ENCODE peak calls at places on chromosome 1, in ten cellular contexts. F, B, N, I, A, X, H, J, C and U are unnamed samples.

GRCh38 chr1:237393632-237394031 is 351.6 kb downstream of the RYR2 start:
- DNase-seq in A (no peak), F (no peak), X (no peak), N (no peak), I (no peak), H (no peak), B (no peak), J (no peak), C (no peak), U (no peak)

GRCh38 chr1:65395887-65396612 is 24.4 kb upstream of the LEPR start:
- DNase-seq in J (peak; percentile 24), B (peak; percentile 77), I (no peak), A (no peak), N (no peak), X (peak; percentile 47), F (no peak), H (no peak), C (no peak), U (no peak)

GRCh38 chr1:173201968-173202367 is 5.2 kb downstream of the TNFSF4 start:
- DNase-seq in B (no peak), X (no peak), H (no peak), A (no peak), I (no peak), J (no peak), N (no peak), F (no peak), C (no peak), U (no peak)

GRCh38 chr1:179601093-179601492 is 9.5 kb downstream of the TDRD5 start:
- DNase-seq in N (no peak), H (no peak), X (no peak), I (no peak), B (no peak), A (no peak), J (no peak), F (no peak), C (no peak), U (no peak)

GRCh38 chr1:38527373-38527966 is 332.1 kb downstream of the RRAGC start:
- DNase-seq in I (no peak), J (no peak), B (no peak), N (no peak), X (no peak), C (no peak), A (no peak), H (no peak), F (no peak), U (no peak)

GRCh38 chr1:45945426-45945825 is 142.0 kb downstream of the MAST2 start:
- DNase-seq in F (peak; percentile 66), B (peak; percentile 55), C (no peak), X (no peak), J (no peak), A (no peak), I (no peak), H (no peak), N (no peak), U (no peak)

GRCh38 chr1:190320952-190321351 is 156.7 kb downstream of the BRINP3 start:
- DNase-seq in X (no peak), F (peak; percentile 68), B (no peak), H (no peak), C (no peak), J (no peak), I (peak; percentile 12), A (peak; percentile 34), N (peak; percentile 3), U (no peak)

GRCh38 chr1:153361129-153362109 is 3.8 kb downstream of the S100A9 start:
- DNase-seq in H (no peak), A (no peak), J (no peak), F (no peak), C (no peak), I (no peak), B (no peak), N (no peak), X (no peak), U (no peak)

GRCh38 chr1:29506678-29507225 is 270.4 kb downstream of the PTPRU start:
- DNase-seq in J (no peak), H (peak; percentile 18), N (no peak), C (no peak), B (no peak), F (no peak), A (no peak), X (no peak), I (no peak), U (no peak)

GRCh38 chr1:63323866-63324778 is 1.8 kb downstream of the FOXD3 start:
- DNase-seq in H (peak; percentile 24), X (no peak), J (no peak), F (no peak), B (no peak), N (peak; percentile 59), C (peak; percentile 80), A (peak; percentile 81), I (no peak), U (no peak)

GRCh38 chr1:178143730-178144343 is 49.9 kb downstream of the RASAL2 start:
- DNase-seq in J (no peak), N (no peak), B (peak; percentile 71), A (no peak), H (no peak), F (no peak), I (no peak), X (no peak), C (no peak), U (no peak)

GRCh38 chr1:95116666-95117206 is 419 bp upstream of the TLCD4 start:
- DNase-seq in B (peak; percentile 19), I (peak; percentile 74), H (peak; percentile 73), C (peak; percentile 49), N (peak; percentile 83), F (peak; percentile 30), A (peak; percentile 89), J (no peak), X (no peak), U (no peak)

GRCh38 chr1:85581802-85582686 is 1.5 kb downstream of the CCN1 start:
- DNase-seq in N (peak; percentile 48), C (no peak), A (peak; percentile 66), X (no peak), I (peak; percentile 35), J (peak; percentile 54), H (peak; percentile 42), B (peak; percentile 73), F (peak; percentile 88), U (no peak)

GRCh38 chr1:35857830-35858229 is 25.2 kb upstream of the AGO1 start:
- DNase-seq in I (no peak), N (no peak), F (peak; percentile 61), C (no peak), H (no peak), B (peak; percentile 35), A (peak; percentile 12), X (no peak), J (no peak), U (no peak)

GRCh38 chr1:109598655-109599054 is 20.8 kb downstream of the GNAT2 start:
- DNase-seq in A (peak; percentile 57), C (no peak), H (no peak), X (no peak), J (no peak), I (peak; percentile 31), F (no peak), N (peak; percentile 6), B (no peak), U (no peak)
- TF ChIP-seq CTCF in A (peak; percentile 48), C (no peak), H (peak; percentile 34), X (peak; percentile 5), J (no peak), I (peak; percentile 22), F (no peak), N (peak; percentile 18), B (no peak), U (peak; percentile 35)

DNA sequence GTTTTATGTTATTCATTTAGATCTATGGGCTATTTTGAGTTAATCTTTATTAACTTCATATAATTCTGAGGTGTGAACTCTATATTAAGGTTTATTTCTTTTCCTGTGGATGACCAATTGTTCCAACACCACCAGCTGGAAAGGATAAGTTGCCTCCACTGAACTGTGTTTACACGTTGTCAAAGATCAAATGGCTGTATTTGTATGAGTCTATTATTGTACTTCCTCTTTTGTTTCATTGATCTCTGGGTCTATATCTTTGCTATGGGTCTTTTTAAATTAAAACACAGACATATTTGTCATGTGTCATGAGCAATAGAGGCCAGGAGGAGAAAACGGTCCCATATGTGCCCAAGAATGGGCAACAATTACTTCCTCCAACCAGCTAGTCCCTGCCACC is 5.2 kb upstream of the MAB21L3 start:
- DNase-seq in C (no peak), A (no peak), J (no peak), N (no peak), H (no peak), I (no peak), F (no peak), B (no peak), X (no peak), U (no peak)
- TF ChIP-seq CTCF in C (no peak), A (no peak), J (no peak), N (no peak), H (no peak), I (no peak), F (no peak), B (no peak), X (no peak), U (no peak)

GRCh38 chr1:11285883-11286734 is 13.1 kb downstream of the UBIAD1 start:
- DNase-seq in B (peak; percentile 49), J (no peak), H (no peak), X (no peak), I (no peak), F (peak; percentile 46), A (peak; percentile 23), N (peak; percentile 49), C (no peak), U (no peak)
- TF ChIP-seq CTCF in B (peak; percentile 38), J (peak; percentile 22), H (peak; percentile 62), X (peak; percentile 23), I (peak; percentile 11), F (peak; percentile 19), A (peak; percentile 45), N (peak; percentile 55), C (peak; percentile 6), U (peak; percentile 77)

GRCh38 chr1:238955934-238956333 is 430.4 kb upstream of the CHRM3 start:
- DNase-seq in X (no peak), H (no peak), C (no peak), A (no peak), I (no peak), N (peak; percentile 25), B (no peak), J (no peak), F (no peak), U (no peak)

GRCh38 chr1:238953448-238953847 is 432.9 kb upstream of the CHRM3 start:
- DNase-seq in N (no peak), C (no peak), A (no peak), F (no peak), J (no peak), H (no peak), X (no peak), B (no peak), I (no peak), U (no peak)

GRCh38 chr1:238950786-238951185 is 435.6 kb upstream of the CHRM3 start:
- DNase-seq in N (no peak), A (no peak), J (no peak), I (no peak), H (no peak), C (no peak), B (no peak), F (no peak), X (no peak), U (no peak)

GRCh38 chr1:238954865-238955264 is 431.5 kb upstream of the CHRM3 start:
- DNase-seq in C (no peak), X (no peak), A (no peak), J (no peak), I (no peak), B (no peak), N (no peak), H (no peak), F (no peak), U (no peak)

DNA sequence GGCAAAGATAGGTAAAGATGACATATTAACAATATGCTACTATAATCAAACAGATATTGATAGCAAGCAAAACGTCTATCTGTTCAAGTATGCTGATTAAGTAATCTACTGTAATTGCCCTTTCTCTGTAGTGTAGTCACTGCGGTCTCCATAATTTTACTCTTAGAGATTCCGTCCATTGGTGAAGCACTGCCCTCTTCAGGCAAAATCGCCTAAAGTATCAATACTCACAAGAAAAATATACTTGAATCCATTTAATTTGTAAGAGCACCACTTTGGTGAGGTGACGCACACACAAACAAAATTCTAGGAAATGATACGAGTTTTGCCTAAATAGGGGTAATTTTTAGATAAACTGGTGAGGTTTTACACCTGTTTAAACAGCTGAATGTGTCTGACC is 434.6 kb upstream of the CHRM3 start:
- DNase-seq in C (no peak), F (peak; percentile 40), H (peak; percentile 30), A (peak; percentile 39), N (peak; percentile 20), B (peak; percentile 62), J (no peak), I (peak; percentile 30), X (peak; percentile 28), U (no peak)
- TF ChIP-seq CTCF in C (no peak), F (peak; percentile 26), H (peak; percentile 48), A (peak; percentile 65), N (peak; percentile 72), B (peak; percentile 52), J (no peak), I (peak; percentile 23), X (peak; percentile 63), U (peak; percentile 92)